ENCODE peak calls at places on chromosome 14, in five cellular contexts. One of them, this sample, is unnamed.

GRCh38 chr14:76977793-76978730 is 50.4 kb downstream of the IRF2BPL start:
- DNase-seq in neuronal stem cell: no peak
- DNase-seq in mesenchymal stem cell: peak; percentile 83
- DNase-seq in H9: no peak
- DNase-seq in IMR-90: peak; percentile 91
- DNase-seq in this sample: peak; percentile 90

GRCh38 chr14:74239848-74240793 is 872 bp downstream of the VSX2 start:
- DNase-seq in H9: no peak
- DNase-seq in IMR-90: no peak
- DNase-seq in neuronal stem cell: no peak
- DNase-seq in mesenchymal stem cell: peak; percentile 22
- DNase-seq in this sample: no peak

GRCh38 chr14:51978566-51979398 is 10.6 kb upstream of the RTRAF start:
- DNase-seq in neuronal stem cell: peak; percentile 86
- DNase-seq in IMR-90: peak; percentile 79
- DNase-seq in H9: peak; percentile 79
- DNase-seq in mesenchymal stem cell: peak; percentile 81
- DNase-seq in this sample: peak; percentile 81

GRCh38 chr14:21346532-21347135 is 37.2 kb downstream of the SUPT16H start:
- DNase-seq in H9: no peak
- DNase-seq in neuronal stem cell: no peak
- DNase-seq in IMR-90: peak; percentile 82
- DNase-seq in mesenchymal stem cell: peak; percentile 4
- DNase-seq in this sample: peak; percentile 30

GRCh38 chr14:85444685-85445084 is 85.3 kb upstream of the FLRT2 start:
- DNase-seq in H9: no peak
- DNase-seq in IMR-90: peak; percentile 25
- DNase-seq in neuronal stem cell: no peak
- DNase-seq in mesenchymal stem cell: peak; percentile 84
- DNase-seq in this sample: no peak

GRCh38 chr14:22422238-22422637 is 166.8 kb downstream of the DAD1 start:
- DNase-seq in mesenchymal stem cell: no peak
- DNase-seq in H9: no peak
- DNase-seq in IMR-90: no peak
- DNase-seq in neuronal stem cell: no peak
- DNase-seq in this sample: no peak

GRCh38 chr14:90091393-90091792 is 29.6 kb downstream of the KCNK13 start:
- DNase-seq in neuronal stem cell: no peak
- DNase-seq in mesenchymal stem cell: no peak
- DNase-seq in IMR-90: peak; percentile 20
- DNase-seq in H9: no peak
- DNase-seq in this sample: no peak

GRCh38 chr14:33647385-33647786 is 303.5 kb downstream of the EGLN3 start:
- DNase-seq in mesenchymal stem cell: peak; percentile 96
- DNase-seq in IMR-90: peak; percentile 91
- DNase-seq in neuronal stem cell: no peak
- DNase-seq in H9: no peak
- DNase-seq in this sample: peak; percentile 54

GRCh38 chr14:86654558-86655184 is 1124.7 kb downstream of the FLRT2 start:
- DNase-seq in IMR-90: peak; percentile 26
- DNase-seq in mesenchymal stem cell: peak; percentile 21
- DNase-seq in H9: peak; percentile 66
- DNase-seq in neuronal stem cell: peak; percentile 51
- DNase-seq in this sample: peak; percentile 69

GRCh38 chr14:64671591-64671990 is 32.6 kb upstream of the PLEKHG3 start:
- DNase-seq in mesenchymal stem cell: peak; percentile 76
- DNase-seq in neuronal stem cell: peak; percentile 43
- DNase-seq in H9: no peak
- DNase-seq in IMR-90: peak; percentile 77
- DNase-seq in this sample: peak; percentile 80

GRCh38 chr14:94441130-94441529 is 11.5 kb downstream of the SERPINA11 start:
- DNase-seq in neuronal stem cell: no peak
- DNase-seq in mesenchymal stem cell: no peak
- DNase-seq in IMR-90: no peak
- DNase-seq in H9: no peak
- DNase-seq in this sample: no peak

GRCh38 chr14:57388072-57388471 is 2.3 kb upstream of the NAA30 start:
- DNase-seq in neuronal stem cell: no peak
- DNase-seq in IMR-90: no peak
- DNase-seq in H9: no peak
- DNase-seq in mesenchymal stem cell: no peak
- DNase-seq in this sample: no peak

GRCh38 chr14:77883479-77884238 is 83.8 kb downstream of the ADCK1 start:
- DNase-seq in IMR-90: no peak
- DNase-seq in H9: no peak
- DNase-seq in neuronal stem cell: no peak
- DNase-seq in mesenchymal stem cell: no peak
- DNase-seq in this sample: no peak

GRCh38 chr14:93184391-93185332 is at the start of the genes LYSET and MOAP1:
- DNase-seq in H9: peak; percentile 93
- DNase-seq in mesenchymal stem cell: peak; percentile 86
- DNase-seq in IMR-90: peak; percentile 79
- DNase-seq in neuronal stem cell: peak; percentile 87
- DNase-seq in this sample: peak; percentile 83

GRCh38 chr14:93984070-93984469 is 7.7 kb upstream of the ASB2 start:
- DNase-seq in neuronal stem cell: no peak
- DNase-seq in H9: peak; percentile 49
- DNase-seq in IMR-90: peak; percentile 81
- DNase-seq in mesenchymal stem cell: no peak
- DNase-seq in this sample: no peak

GRCh38 chr14:69982220-69982795 is 103.1 kb downstream of the SMOC1 start:
- DNase-seq in IMR-90: no peak
- DNase-seq in mesenchymal stem cell: no peak
- DNase-seq in neuronal stem cell: no peak
- DNase-seq in H9: no peak
- DNase-seq in this sample: no peak

GRCh38 chr14:31993521-31993941 is 83.6 kb upstream of the ARHGAP5 start:
- DNase-seq in IMR-90: no peak
- DNase-seq in H9: no peak
- DNase-seq in neuronal stem cell: no peak
- DNase-seq in mesenchymal stem cell: peak; percentile 74
- DNase-seq in this sample: no peak

GRCh38 chr14:50320279-50320678 is 8.2 kb downstream of the DMAC2L start:
- DNase-seq in neuronal stem cell: no peak
- DNase-seq in IMR-90: peak; percentile 82
- DNase-seq in mesenchymal stem cell: peak; percentile 83
- DNase-seq in H9: no peak
- DNase-seq in this sample: peak; percentile 29

GRCh38 chr14:102363182-102363952 is 626 bp downstream of the TECPR2 start:
- DNase-seq in mesenchymal stem cell: peak; percentile 56
- DNase-seq in IMR-90: peak; percentile 50
- DNase-seq in neuronal stem cell: peak; percentile 2
- DNase-seq in H9: no peak
- DNase-seq in this sample: peak; percentile 88

GRCh38 chr14:71524321-71524982 is 407.8 kb upstream of the RGS6 start:
- DNase-seq in H9: no peak
- DNase-seq in IMR-90: no peak
- DNase-seq in mesenchymal stem cell: no peak
- DNase-seq in neuronal stem cell: no peak
- DNase-seq in this sample: no peak

GRCh38 chr14:68177728-68178127 is 358.1 kb downstream of the RAD51B start:
- DNase-seq in H9: no peak
- DNase-seq in mesenchymal stem cell: no peak
- DNase-seq in IMR-90: no peak
- DNase-seq in neuronal stem cell: no peak
- DNase-seq in this sample: no peak

GRCh38 chr14:68176687-68177086 is 357.1 kb downstream of the RAD51B start:
- DNase-seq in mesenchymal stem cell: no peak
- DNase-seq in H9: no peak
- DNase-seq in IMR-90: no peak
- DNase-seq in neuronal stem cell: no peak
- DNase-seq in this sample: no peak

GRCh38 chr14:68178282-68178681 is 358.7 kb downstream of the RAD51B start:
- DNase-seq in IMR-90: no peak
- DNase-seq in H9: no peak
- DNase-seq in neuronal stem cell: no peak
- DNase-seq in mesenchymal stem cell: no peak
- DNase-seq in this sample: no peak

GRCh38 chr14:68182492-68182891 is 362.9 kb downstream of the RAD51B start:
- DNase-seq in neuronal stem cell: no peak
- DNase-seq in H9: no peak
- DNase-seq in IMR-90: no peak
- DNase-seq in mesenchymal stem cell: no peak
- DNase-seq in this sample: no peak

GRCh38 chr14:68181395-68182326 is 362.1 kb downstream of the RAD51B start:
- DNase-seq in mesenchymal stem cell: peak; percentile 46
- DNase-seq in H9: no peak
- DNase-seq in IMR-90: peak; percentile 38
- DNase-seq in neuronal stem cell: no peak
- DNase-seq in this sample: no peak
- H2BK120ac ChIP-seq in mesenchymal stem cell: no peak overlapping the region
- H2BK120ac ChIP-seq in H9: no peak overlapping the region
- H2BK120ac ChIP-seq in IMR-90: peak overlapping the region; percentile 20
- H2BK120ac ChIP-seq in neuronal stem cell: no peak overlapping the region
- H2BK120ac ChIP-seq in this sample: no peak overlapping the region

GRCh38 chr14:35368993-35369392 is 35.6 kb downstream of the NFKBIA start:
- DNase-seq in mesenchymal stem cell: no peak
- DNase-seq in IMR-90: no peak
- DNase-seq in neuronal stem cell: no peak
- DNase-seq in H9: no peak
- DNase-seq in this sample: no peak
- H2BK120ac ChIP-seq in mesenchymal stem cell: no peak overlapping the region
- H2BK120ac ChIP-seq in IMR-90: no peak overlapping the region
- H2BK120ac ChIP-seq in neuronal stem cell: no peak overlapping the region
- H2BK120ac ChIP-seq in H9: no peak overlapping the region
- H2BK120ac ChIP-seq in this sample: no peak overlapping the region

GRCh38 chr14:23482814-23483128 is 13.3 kb downstream of the NGDN start:
- DNase-seq in IMR-90: no peak
- DNase-seq in mesenchymal stem cell: no peak
- DNase-seq in neuronal stem cell: no peak
- DNase-seq in H9: no peak
- DNase-seq in this sample: no peak

GRCh38 chr14:23483216-23483854 is 13.8 kb downstream of the NGDN start:
- DNase-seq in IMR-90: peak; percentile 13
- DNase-seq in mesenchymal stem cell: peak; percentile 22
- DNase-seq in neuronal stem cell: peak; percentile 38
- DNase-seq in H9: peak; percentile 89
- DNase-seq in this sample: no peak

GRCh38 chr14:23481362-23481970 is 12.0 kb downstream of the NGDN start:
- DNase-seq in neuronal stem cell: peak; percentile 47
- DNase-seq in mesenchymal stem cell: peak; percentile 26
- DNase-seq in H9: no peak
- DNase-seq in IMR-90: peak; percentile 23
- DNase-seq in this sample: peak; percentile 46

GRCh38 chr14:23485311-23485710 is 15.8 kb downstream of the NGDN start:
- DNase-seq in IMR-90: no peak
- DNase-seq in H9: peak; percentile 41
- DNase-seq in mesenchymal stem cell: no peak
- DNase-seq in neuronal stem cell: no peak
- DNase-seq in this sample: no peak

GRCh38 chr14:23481992-23482813 is 12.7 kb downstream of the NGDN start:
- DNase-seq in IMR-90: no peak
- DNase-seq in H9: no peak
- DNase-seq in neuronal stem cell: no peak
- DNase-seq in mesenchymal stem cell: no peak
- DNase-seq in this sample: no peak
- H2BK120ac ChIP-seq in IMR-90: no peak overlapping the region
- H2BK120ac ChIP-seq in H9: no peak overlapping the region
- H2BK120ac ChIP-seq in neuronal stem cell: no peak overlapping the region
- H2BK120ac ChIP-seq in mesenchymal stem cell: no peak overlapping the region
- H2BK120ac ChIP-seq in this sample: no peak overlapping the region

GRCh38 chr14:100573009-100573756 is 14.0 kb downstream of the BEGAIN start:
- DNase-seq in mesenchymal stem cell: no peak
- DNase-seq in IMR-90: no peak
- DNase-seq in neuronal stem cell: no peak
- DNase-seq in H9: peak; percentile 71
- DNase-seq in this sample: no peak
- H2BK120ac ChIP-seq in mesenchymal stem cell: no peak overlapping the region
- H2BK120ac ChIP-seq in IMR-90: no peak overlapping the region
- H2BK120ac ChIP-seq in neuronal stem cell: no peak overlapping the region
- H2BK120ac ChIP-seq in H9: no peak overlapping the region
- H2BK120ac ChIP-seq in this sample: no peak overlapping the region

DNA sequence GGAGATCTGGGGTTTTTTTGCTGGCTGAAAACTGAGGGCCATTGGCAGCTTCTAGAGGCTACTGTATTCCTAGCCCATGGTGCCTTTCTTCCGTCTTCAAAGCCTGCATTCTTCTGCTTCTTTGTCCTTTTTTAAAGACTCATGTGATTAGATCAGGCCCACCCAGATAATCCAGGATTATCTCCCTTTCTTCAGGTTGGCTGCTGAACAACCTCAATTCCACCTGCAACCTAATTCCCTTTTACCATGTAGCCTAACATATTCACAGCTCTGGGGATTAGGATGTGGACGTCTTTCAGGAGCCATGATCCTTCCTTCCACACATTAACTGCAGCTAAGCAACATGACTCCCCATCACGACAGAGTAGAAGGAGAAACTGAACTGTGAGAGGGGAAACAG is 985.5 kb downstream of the DIO2 start:
- DNase-seq in H9: no peak
- DNase-seq in mesenchymal stem cell: no peak
- DNase-seq in IMR-90: no peak
- DNase-seq in neuronal stem cell: peak; percentile 51
- DNase-seq in this sample: no peak
- H2BK120ac ChIP-seq in H9: no peak overlapping the region
- H2BK120ac ChIP-seq in mesenchymal stem cell: no peak overlapping the region
- H2BK120ac ChIP-seq in IMR-90: no peak overlapping the region
- H2BK120ac ChIP-seq in neuronal stem cell: no peak overlapping the region
- H2BK120ac ChIP-seq in this sample: no peak overlapping the region